ENCODE peak calls at places on chromosomes 4 and X, in eight cellular contexts. E, Z, B, D, Y, G, R and T are unnamed samples.

GRCh38 chrX:22338740-22339139 is 66.0 kb downstream of the CBLL2 start:
- DNase-seq in B (no peak), Z (no peak), E (peak; percentile 8), D (no peak), G (no peak), Y (no peak), R (no peak), T (no peak)

GRCh38 chrX:23822397-23822796 is 39.4 kb downstream of the SAT1 start:
- DNase-seq in B (no peak), R (no peak), E (peak; percentile 21), Y (no peak), G (no peak), D (peak; percentile 77), Z (no peak), T (no peak)

GRCh38 chrX:17527932-17528331 is 152.9 kb downstream of the NHS start:
- DNase-seq in R (no peak), D (no peak), B (no peak), Y (no peak), G (no peak), E (no peak), Z (no peak), T (no peak)

GRCh38 chr4:151169223-151169622 is 69.8 kb downstream of the RPS3A start:
- DNase-seq in D (no peak), R (no peak), Y (peak; percentile 45), Z (no peak), G (peak; percentile 66), E (peak; percentile 95), B (no peak), T (no peak)

GRCh38 chrX:44305921-44306320 is 37.6 kb downstream of the EFHC2 start:
- DNase-seq in B (no peak), Z (no peak), E (no peak), G (no peak), R (no peak), D (no peak), Y (no peak), T (no peak)

GRCh38 chrX:146224442-146224841 is 406.8 kb downstream of the SLITRK2 start:
- DNase-seq in R (no peak), Z (no peak), G (no peak), B (no peak), E (no peak), Y (no peak), D (no peak), T (no peak)

GRCh38 chrX:37812110-37812509 is 32.3 kb downstream of the CYBB start:
- DNase-seq in D (no peak), Z (no peak), Y (no peak), G (no peak), E (no peak), R (no peak), B (no peak), T (no peak)

GRCh38 chrX:71253253-71254091 is 468 bp downstream of the ZMYM3 start:
- DNase-seq in D (peak; percentile 1), B (peak; percentile 28), R (no peak), Z (peak; percentile 27), E (no peak), Y (peak; percentile 71), G (peak; percentile 44), T (peak; percentile 79)

GRCh38 chr4:123667496-123667895 is 270.9 kb downstream of the SPRY1 start:
- DNase-seq in Z (no peak), E (peak; percentile 86), D (no peak), B (no peak), Y (no peak), G (no peak), R (no peak), T (no peak)

GRCh38 chr4:173486714-173487392 is 43.2 kb downstream of the HAND2 start:
- DNase-seq in G (no peak), B (no peak), Y (no peak), R (no peak), Z (no peak), D (no peak), E (no peak), T (no peak)

GRCh38 chr4:11428161-11428700 is 463 bp downstream of the HS3ST1 start:
- DNase-seq in D (no peak), R (no peak), E (no peak), Y (no peak), B (no peak), G (no peak), Z (no peak), T (no peak)

GRCh38 chr4:83231620-83232056 is 53.0 kb downstream of the COQ2 start:
- DNase-seq in D (no peak), Z (peak; percentile 67), R (no peak), G (no peak), B (no peak), E (peak; percentile 77), Y (no peak), T (no peak)

GRCh38 chrX:41108007-41108683 is 22.9 kb downstream of the USP9X start:
- DNase-seq in R (no peak), Z (no peak), Y (no peak), E (no peak), D (no peak), G (no peak), B (no peak), T (no peak)

GRCh38 chr4:78748361-78748760 is 27.8 kb upstream of the BMP2K start:
- DNase-seq in Y (no peak), G (no peak), R (no peak), Z (no peak), D (no peak), B (no peak), E (peak; percentile 23), T (no peak)

GRCh38 chr4:15914291-15914690 is 24.2 kb downstream of the FGFBP1 start:
- DNase-seq in B (no peak), Y (no peak), Z (no peak), E (no peak), R (no peak), D (no peak), G (no peak), T (no peak)

GRCh38 chrX:150088042-150088441 is 149.8 kb upstream of the EOLA2 start:
- DNase-seq in Z (no peak), G (no peak), E (no peak), R (no peak), D (no peak), B (no peak), Y (no peak), T (no peak)

GRCh38 chr4:26947318-26947717 is 86.7 kb downstream of the STIM2 start:
- DNase-seq in E (no peak), Z (no peak), B (no peak), D (no peak), R (no peak), Y (no peak), G (no peak), T (no peak)

GRCh38 chr4:7044415-7044930 is 1.3 kb downstream of the TADA2B start:
- DNase-seq in G (no peak), B (no peak), Y (no peak), E (no peak), R (no peak), Z (no peak), D (no peak), T (no peak)

GRCh38 chr4:2799971-2800690 is 7.2 kb downstream of the SH3BP2 start:
- DNase-seq in Z (no peak), B (no peak), R (no peak), E (no peak), Y (no peak), D (no peak), G (peak; percentile 16), T (no peak)